ENCODE peak calls at places on chromosomes 3 and 15, in nine cellular contexts. H, Y, T, I, F, Q, D, E and Z are unnamed samples.

GRCh38 chr15:31221936-31222515 is 104.6 kb upstream of the KLF13 start:
- DNase-seq in H (no peak), Y (no peak), T (no peak), I (no peak), F (no peak), Q (no peak), D (no peak), E (no peak), Z (no peak)

GRCh38 chr15:47552978-47553608 is 164.2 kb upstream of the SEMA6D start:
- DNase-seq in H (no peak), Y (no peak), T (no peak), I (no peak), F (no peak), Q (no peak), D (no peak), E (no peak), Z (no peak)

GRCh38 chr15:52794665-52795463 is 4.7 kb upstream of the ONECUT1 start:
- DNase-seq in H (no peak), Y (no peak), T (no peak), I (no peak), F (no peak), Q (no peak), D (no peak), E (no peak), Z (no peak)

GRCh38 chr3:197711973-197712707 is 24.6 kb downstream of the RUBCN start:
- DNase-seq in H (peak; percentile 94), Y (peak; percentile 84), T (peak; percentile 72), I (peak; percentile 81), F (peak; percentile 58), Q (peak; percentile 60), D (peak; percentile 62), E (peak; percentile 83), Z (peak; percentile 84)

GRCh38 chr3:10489746-10490483 is 15.5 kb downstream of the ATP2B2 start:
- DNase-seq in H (no peak), Y (no peak), T (no peak), I (no peak), F (no peak), Q (no peak), D (no peak), E (no peak), Z (no peak)

GRCh38 chr3:49244589-49245205 is 32.3 kb downstream of the C3orf62 start:
- DNase-seq in H (no peak), Y (no peak), T (no peak), I (no peak), F (no peak), Q (no peak), D (peak; percentile 33), E (no peak), Z (no peak)

GRCh38 chr3:52904000-52904399 is 6.7 kb upstream of the STIMATE start:
- DNase-seq in H (no peak), Y (no peak), T (no peak), I (no peak), F (no peak), Q (no peak), D (no peak), E (no peak), Z (no peak)

GRCh38 chr15:80174017-80174746 is 21.4 kb downstream of the FAH start:
- DNase-seq in H (no peak), Y (no peak), T (no peak), I (no peak), F (no peak), Q (no peak), D (no peak), E (no peak), Z (no peak)

GRCh38 chr3:23620044-23620443 is 185.7 kb upstream of the UBE2E1 start:
- DNase-seq in H (no peak), Y (no peak), T (no peak), I (no peak), F (no peak), Q (no peak), D (no peak), E (no peak), Z (no peak)

GRCh38 chr15:69653846-69654245 is 201.2 kb downstream of the RPLP1 start:
- DNase-seq in H (no peak), Y (no peak), T (no peak), I (no peak), F (no peak), Q (no peak), D (no peak), E (no peak), Z (no peak)